ENCODE peak calls at places on chromosomes 5 and 9, in ten cellular contexts. G, A, R, T, J, L, Z, V, F and E are unnamed samples.
A peak's percentile ranks its signal among the peaks of the same experiment; 100 is the strongest.

GRCh38 chr9:84241817-84242356 is 98.7 kb downstream of the SLC28A3 start:
- DNase-seq in G (no peak), A (no peak), R (no peak), T (no peak), J (no peak), L (no peak), Z (no peak), V (no peak), F (no peak), E (no peak)

GRCh38 chr5:143248822-143249579 is 154.5 kb downstream of the NR3C1 start:
- DNase-seq in G (no peak), A (no peak), R (no peak), T (peak; percentile 86), J (peak; percentile 88), L (no peak), Z (no peak), V (peak; percentile 85), F (no peak), E (no peak)

GRCh38 chr9:126056312-126057021 is 270.2 kb upstream of the MVB12B start:
- DNase-seq in G (no peak), A (no peak), R (no peak), T (no peak), J (no peak), L (no peak), Z (no peak), V (no peak), F (no peak), E (no peak)

GRCh38 chr5:177493795-177494355 is 3.5 kb downstream of the PDLIM7 start:
- DNase-seq in G (no peak), A (no peak), R (no peak), T (no peak), J (no peak), L (no peak), Z (no peak), V (no peak), F (no peak), E (no peak)

GRCh38 chr5:87413116-87413645 is 451 bp upstream of the CCNH start:
- DNase-seq in G (no peak), A (no peak), R (no peak), T (no peak), J (no peak), L (no peak), Z (no peak), V (no peak), F (no peak), E (peak; percentile 62)

GRCh38 chr5:138408023-138408422 is 30.8 kb upstream of the REEP2 start:
- DNase-seq in G (no peak), A (no peak), R (peak; percentile 89), T (no peak), J (no peak), L (no peak), Z (no peak), V (no peak), F (no peak), E (peak; percentile 3)

GRCh38 chr9:116661037-116661954 is 25.8 kb upstream of the TRIM32 start:
- DNase-seq in G (peak; percentile 1), A (peak; percentile 20), R (peak; percentile 30), T (peak; percentile 83), J (peak; percentile 87), L (no peak), Z (peak; percentile 45), V (peak; percentile 77), F (no peak), E (peak; percentile 63)

GRCh38 chr5:100551183-100551582 is 16.0 kb downstream of the FAM174A start:
- DNase-seq in G (no peak), A (no peak), R (no peak), T (peak; percentile 3), J (no peak), L (no peak), Z (no peak), V (no peak), F (no peak), E (no peak)

GRCh38 chr9:126621919-126622735 is 8.4 kb downstream of the LMX1B start:
- DNase-seq in G (no peak), A (no peak), R (no peak), T (no peak), J (no peak), L (no peak), Z (no peak), V (no peak), F (no peak), E (no peak)

GRCh38 chr9:18124760-18125159 is 349.2 kb upstream of the ADAMTSL1 start:
- DNase-seq in G (no peak), A (no peak), R (no peak), T (no peak), J (no peak), L (no peak), Z (no peak), V (peak; percentile 30), F (no peak), E (no peak)

GRCh38 chr5:180343846-180344327 is 9.2 kb downstream of the GFPT2 start:
- DNase-seq in G (no peak), A (peak; percentile 17), R (no peak), T (peak; percentile 93), J (peak; percentile 76), L (no peak), Z (no peak), V (no peak), F (peak; percentile 44), E (no peak)

GRCh38 chr5:18202147-18202546 is 567.9 kb downstream of the TAF11L14 start:
- DNase-seq in G (no peak), A (no peak), R (no peak), T (no peak), J (peak; percentile 2), L (no peak), Z (no peak), V (no peak), F (no peak), E (no peak)

GRCh38 chr5:16713386-16713928 is 96.7 kb upstream of the RETREG1 start:
- DNase-seq in G (no peak), A (no peak), R (no peak), T (peak; percentile 34), J (peak; percentile 70), L (no peak), Z (no peak), V (peak; percentile 28), F (peak; percentile 59), E (peak; percentile 99)

GRCh38 chr9:129415031-129415953 is 205.6 kb downstream of the C9orf50 start:
- DNase-seq in G (no peak), A (no peak), R (no peak), T (no peak), J (no peak), L (no peak), Z (no peak), V (no peak), F (no peak), E (no peak)

GRCh38 chr9:99052849-99053715 is 51.8 kb upstream of the TGFBR1 start:
- DNase-seq in G (no peak), A (peak; percentile 69), R (no peak), T (no peak), J (no peak), L (no peak), Z (no peak), V (no peak), F (no peak), E (no peak)

GRCh38 chr9:99818439-99818992 is 3.2 kb upstream of the NR4A3 start:
- DNase-seq in G (no peak), A (no peak), R (peak; percentile 6), T (no peak), J (no peak), L (no peak), Z (no peak), V (no peak), F (no peak), E (peak; percentile 20)

GRCh38 chr5:161040818-161041217 is 188.8 kb upstream of the ATP10B start:
- DNase-seq in G (no peak), A (no peak), R (no peak), T (no peak), J (no peak), L (no peak), Z (no peak), V (no peak), F (no peak), E (no peak)

GRCh38 chr5:87541033-87541432 is 128.3 kb upstream of the CCNH start:
- DNase-seq in G (no peak), A (no peak), R (peak; percentile 77), T (peak; percentile 89), J (peak; percentile 14), L (no peak), Z (no peak), V (peak; percentile 47), F (peak; percentile 91), E (peak; percentile 6)

GRCh38 chr9:98140503-98140902 is 21.5 kb upstream of the TRIM14 start:
- DNase-seq in G (no peak), A (no peak), R (no peak), T (no peak), J (no peak), L (no peak), Z (no peak), V (no peak), F (no peak), E (no peak)

GRCh38 chr5:164306662-164307061 is 801.2 kb downstream of the MAT2B start:
- DNase-seq in G (no peak), A (no peak), R (no peak), T (no peak), J (no peak), L (no peak), Z (no peak), V (no peak), F (no peak), E (no peak)

GRCh38 chr5:133707629-133708028 is 95.3 kb upstream of the FSTL4 start:
- DNase-seq in G (no peak), A (no peak), R (no peak), T (no peak), J (no peak), L (no peak), Z (no peak), V (no peak), F (no peak), E (no peak)

GRCh38 chr9:72986522-72987116 is 33.8 kb upstream of the ALDH1A1 start:
- DNase-seq in G (no peak), A (no peak), R (no peak), T (peak; percentile 38), J (no peak), L (no peak), Z (no peak), V (no peak), F (no peak), E (no peak)

GRCh38 chr9:16267336-16268036 is 603.0 kb downstream of the BNC2 start:
- DNase-seq in G (no peak), A (no peak), R (no peak), T (peak; percentile 83), J (peak; percentile 76), L (no peak), Z (no peak), V (peak; percentile 91), F (no peak), E (peak; percentile 21)

GRCh38 chr9:107749787-107750444 is 260.3 kb upstream of the KLF4 start:
- DNase-seq in G (no peak), A (peak; percentile 36), R (no peak), T (peak; percentile 97), J (peak; percentile 97), L (no peak), Z (no peak), V (peak; percentile 93), F (peak; percentile 88), E (peak; percentile 97)

GRCh38 chr5:93579561-93580386 is 1.2 kb downstream of the NR2F1-AS1 start:
- DNase-seq in G (no peak), A (no peak), R (no peak), T (peak; percentile 49), J (peak; percentile 59), L (no peak), Z (peak; percentile 50), V (no peak), F (no peak), E (peak; percentile 51)

GRCh38 chr9:19782005-19782404 is 6.8 kb downstream of the SLC24A2 start:
- DNase-seq in G (no peak), A (no peak), R (no peak), T (peak; percentile 11), J (peak; percentile 3), L (no peak), Z (no peak), V (no peak), F (peak; percentile 18), E (no peak)

GRCh38 chr5:66436721-66437120 is 159.5 kb upstream of the MAST4 start:
- DNase-seq in G (no peak), A (peak; percentile 4), R (no peak), T (no peak), J (no peak), L (no peak), Z (peak; percentile 9), V (no peak), F (no peak), E (no peak)